ENCODE peak calls at places on chromosomes 7 and 10, in five cellular contexts. R is cardiac muscle cell, Y is neural crest cell, T is A549, D is fibroblast of lung. F is an unnamed sample.

GRCh38 chr10:65891073-65891981 is 1034.5 kb upstream of the LRRTM3 start:
- DNase-seq in Y (no peak), D (no peak), T (peak), R (no peak), F (no peak)

GRCh38 chr7:104962781-104963180 is 51.2 kb upstream of the KMT2E start:
- DNase-seq in T (no peak), D (peak), Y (no peak), R (no peak), F (no peak)

GRCh38 chr10:44011603-44011981 is 362.9 kb upstream of the ZNF32 start:
- DNase-seq in D (peak), R (peak), T (no peak), Y (no peak), F (no peak)

GRCh38 chr10:43120948-43121290 is 17.3 kb upstream of the CSGALNACT2 start:
- DNase-seq in Y (no peak), T (no peak), R (peak), D (peak), F (peak)

GRCh38 chr7:40865441-40866233 is 730.8 kb downstream of the SUGCT start:
- DNase-seq in D (no peak), T (no peak), R (no peak), Y (no peak), F (no peak)

GRCh38 chr10:127909716-127910463 is 3.0 kb downstream of the PTPRE start:
- DNase-seq in Y (no peak), R (no peak), D (no peak), T (no peak), F (no peak)

GRCh38 chr7:100694196-100694745 is at the start of gene GIGYF1:
- DNase-seq in Y (peak), D (peak), T (peak), R (peak), F (peak)

GRCh38 chr10:14200645-14201534 is 129.8 kb downstream of the FRMD4A start:
- DNase-seq in Y (peak), R (peak), T (peak), D (peak), F (no peak)

GRCh38 chr10:122286872-122287271 is 15.8 kb downstream of the BTBD16 start:
- DNase-seq in Y (no peak), D (peak), R (peak), T (no peak), F (no peak)

GRCh38 chr7:71574153-71574894 is 442.4 kb downstream of the GALNT17 start:
- DNase-seq in R (no peak), T (no peak), D (no peak), Y (no peak), F (no peak)

GRCh38 chr7:51961804-51962203 is 645.2 kb upstream of the COBL start:
- DNase-seq in R (no peak), T (no peak), Y (no peak), D (no peak), F (no peak)

GRCh38 chr7:43787771-43788170 is 29.3 kb downstream of the BLVRA start:
- DNase-seq in R (no peak), D (no peak), T (no peak), Y (no peak), F (no peak)

GRCh38 chr7:43790834-43791233 is 32.4 kb downstream of the BLVRA start:
- DNase-seq in D (no peak), Y (no peak), R (no peak), T (no peak), F (no peak)

GRCh38 chr7:43790006-43790405 is 31.5 kb downstream of the BLVRA start:
- DNase-seq in Y (no peak), T (no peak), R (no peak), D (no peak), F (no peak)

GRCh38 chr7:43791665-43792064 is 33.2 kb downstream of the BLVRA start:
- DNase-seq in D (no peak), T (no peak), Y (no peak), R (no peak), F (no peak)

GRCh38 chr7:43792471-43792870 is 34.0 kb downstream of the BLVRA start:
- DNase-seq in Y (no peak), R (no peak), T (no peak), D (no peak), F (no peak)
- TF ChIP-seq CTCF in Y (no peak), R (no peak), T (no peak), D (no peak), F (no peak)

DNA sequence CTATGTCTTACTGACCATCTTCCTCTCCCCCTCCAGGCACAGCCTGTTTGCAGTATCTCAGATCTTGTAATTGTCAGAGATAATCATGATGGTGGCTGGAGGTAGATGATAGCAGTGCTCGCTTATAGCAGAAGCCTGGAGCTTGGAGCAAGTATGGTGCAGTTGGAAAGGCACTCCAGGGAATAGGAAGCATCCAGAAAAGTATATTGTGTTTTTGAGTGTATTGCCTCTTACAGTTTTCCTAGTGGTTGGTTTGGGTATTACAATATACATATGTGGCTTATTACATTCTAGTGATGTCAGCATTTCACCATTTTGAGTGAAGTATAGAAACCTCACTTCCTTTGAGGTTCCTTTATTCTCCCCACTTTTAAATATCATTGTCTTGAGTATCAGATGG is 101.5 kb downstream of the STK31 start:
- DNase-seq in T (peak), Y (no peak), D (peak), R (no peak), F (no peak)
- TF ChIP-seq CTCF in T (no peak), Y (peak), D (no peak), R (peak), F (peak)

GRCh38 chr7:157760004-157760730 is 423.4 kb downstream of the DNAJB6 start:
- DNase-seq in R (no peak), D (no peak), Y (no peak), T (peak), F (no peak)
- TF ChIP-seq CTCF in R (no peak), D (no peak), Y (no peak), T (no peak), F (peak)

DNA sequence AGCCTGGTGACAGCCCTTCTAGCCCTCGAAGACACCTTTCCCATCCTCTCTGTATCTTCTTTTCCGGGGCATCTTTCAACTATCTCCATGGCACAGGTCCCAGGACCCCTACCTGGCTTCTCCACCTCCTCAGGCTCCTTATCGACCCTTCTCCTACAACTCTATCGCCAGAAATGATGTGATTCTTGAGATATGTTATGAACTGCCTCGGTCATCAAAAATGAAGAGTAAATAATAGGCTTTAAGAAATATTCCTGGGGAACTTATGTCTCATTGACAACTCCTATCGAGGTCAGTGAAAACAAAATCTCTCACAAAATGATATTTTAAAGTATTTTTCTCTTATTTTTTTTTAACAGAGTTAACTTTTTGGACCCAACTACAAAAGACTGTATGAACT is 405.5 kb upstream of the SHH start:
- DNase-seq in T (no peak), D (no peak), R (no peak), Y (no peak), F (no peak)
- TF ChIP-seq CTCF in T (no peak), D (no peak), R (no peak), Y (no peak), F (no peak)

GRCh38 chr10:100873825-100874326 is 38.9 kb upstream of the SLF2 start:
- DNase-seq in R (no peak), T (no peak), Y (no peak), D (no peak), F (no peak)

GRCh38 chr10:100874702-100875483 is 37.9 kb upstream of the SLF2 start:
- DNase-seq in R (no peak), D (no peak), T (no peak), Y (no peak), F (no peak)

GRCh38 chr10:100869399-100869798 is 43.4 kb upstream of the SLF2 start:
- DNase-seq in Y (no peak), T (no peak), D (no peak), R (no peak), F (no peak)

GRCh38 chr10:100873081-100873824 is 39.5 kb upstream of the SLF2 start:
- DNase-seq in T (no peak), R (no peak), D (peak), Y (no peak), F (no peak)

GRCh38 chr10:100872034-100872791 is 40.5 kb upstream of the SLF2 start:
- DNase-seq in Y (peak), R (peak), T (peak), D (peak), F (peak)
- TF ChIP-seq CTCF in Y (peak), R (peak), T (peak), D (peak), F (peak)

DNA sequence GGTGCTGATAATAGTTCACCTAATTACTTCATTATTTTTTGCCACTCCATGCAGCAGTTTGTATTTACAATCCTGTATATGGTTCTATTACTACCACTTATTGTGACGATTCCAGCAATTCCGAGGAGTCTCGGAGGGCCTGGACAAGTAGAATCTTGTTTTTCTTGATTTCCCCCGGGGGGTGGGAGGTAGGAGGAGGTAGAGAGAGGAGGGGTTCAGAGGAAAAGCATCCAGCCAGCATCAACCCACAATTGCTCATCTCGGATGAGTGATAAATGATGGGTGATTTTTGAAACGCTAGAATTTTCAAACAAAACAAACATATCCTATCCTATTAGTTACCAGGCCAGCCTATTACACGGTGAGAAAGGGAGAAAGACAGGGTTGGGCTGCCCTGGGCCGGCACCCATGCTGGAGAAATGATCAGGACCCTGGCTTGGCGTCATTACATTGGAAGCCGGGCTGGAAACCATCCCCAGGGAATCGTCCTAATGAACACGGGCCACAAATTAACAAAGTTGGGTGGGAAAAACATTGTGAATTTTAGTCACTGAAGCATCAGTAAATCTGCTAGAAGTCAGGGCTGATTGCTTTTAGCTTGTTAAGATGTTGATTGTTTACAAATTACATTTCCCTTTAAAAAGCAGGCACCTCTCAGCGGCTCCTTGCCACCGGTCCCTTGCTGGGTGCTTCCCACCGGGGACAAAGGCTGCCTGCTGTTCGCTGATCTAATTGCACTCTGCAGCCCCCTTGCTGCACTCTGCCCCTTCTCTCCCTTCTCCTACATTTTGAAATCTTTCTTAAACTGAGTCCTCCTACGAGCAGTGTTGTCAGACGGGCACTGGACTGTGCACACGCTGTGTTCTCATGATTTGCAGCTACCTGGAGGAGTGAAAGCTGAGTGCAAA is 95.5 kb downstream of the FAM204A start:
- DNase-seq in R (no peak), D (no peak), T (no peak), Y (no peak), F (no peak)
- TF ChIP-seq CTCF in R (no peak), D (no peak), T (no peak), Y (no peak), F (no peak)

F was measured in CD4-positive, alpha-beta T cell.